ENCODE peak calls at places on chromosome 12, in four cellular contexts. I, K, N and W are unnamed samples.

GRCh38 chr12:124399622-124400021 is 104.7 kb downstream of the RFLNA start:
- ATAC-seq in I (peak), K (no peak), N (no peak), W (no peak)

GRCh38 chr12:132502882-132503193 is 12.9 kb downstream of the FBRSL1 start:
- ATAC-seq in I (no peak), K (no peak), N (no peak), W (no peak)

GRCh38 chr12:52980096-52980694 is 26.1 kb upstream of the EIF4B start:
- ATAC-seq in I (no peak), K (no peak), N (no peak), W (no peak)

GRCh38 chr12:124762791-124763593 is 100.7 kb downstream of the SCARB1 start:
- ATAC-seq in I (no peak), K (no peak), N (no peak), W (no peak)

GRCh38 chr12:6569312-6569711 is 1.2 kb upstream of the NOP2 start:
- ATAC-seq in I (no peak), K (peak), N (no peak), W (no peak)

GRCh38 chr12:55499810-55500252 is 7.7 kb downstream of the OR6C68 start:
- ATAC-seq in I (no peak), K (no peak), N (no peak), W (no peak)

GRCh38 chr12:34190054-34190453 is 167.8 kb downstream of the ALG10 start:
- ATAC-seq in I (no peak), K (no peak), N (no peak), W (no peak)

GRCh38 chr12:4037747-4038312 is 164.6 kb upstream of the PARP11 start:
- ATAC-seq in I (peak), K (peak), N (no peak), W (no peak)

GRCh38 chr12:50545213-50545612 is 40.4 kb downstream of the DIP2B start:
- ATAC-seq in I (no peak), K (no peak), N (no peak), W (no peak)

GRCh38 chr12:13436696-13437391 is 240.3 kb downstream of the EMP1 start:
- ATAC-seq in I (no peak), K (peak), N (peak), W (no peak)

GRCh38 chr12:203462-204260 is 10.3 kb downstream of the SLC6A12 start:
- ATAC-seq in I (peak), K (peak), N (no peak), W (no peak)

GRCh38 chr12:108857158-108857407 is 300 bp downstream of the SSH1 start:
- ATAC-seq in I (no peak), K (no peak), N (peak), W (peak)

GRCh38 chr12:111419784-111420183 is 14.1 kb downstream of the SH2B3 start:
- ATAC-seq in I (no peak), K (peak), N (no peak), W (no peak)

GRCh38 chr12:94225506-94225905 is 77.1 kb downstream of the PLXNC1 start:
- ATAC-seq in I (no peak), K (no peak), N (no peak), W (no peak)

GRCh38 chr12:89556976-89557375 is 31.1 kb upstream of the POC1B start:
- ATAC-seq in I (no peak), K (no peak), N (no peak), W (no peak)

GRCh38 chr12:103369929-103370328 is 125.8 kb downstream of the C12orf42 start:
- ATAC-seq in I (no peak), K (no peak), N (no peak), W (no peak)

GRCh38 chr12:54392485-54393349 is 8.2 kb upstream of the ZNF385A start:
- ATAC-seq in I (peak), K (peak), N (no peak), W (no peak)